ENCODE peak calls at places on chromosomes 5 and 9, in four cellular contexts. O is nephron progenitor cell, W is HFF-Myc, C is endodermal cell. S is an unnamed sample.

GRCh38 chr5:128472032-128472431 is 66.0 kb downstream of the FBN2 start:
- DNase-seq in O (no peak), W (no peak), C (no peak), S (no peak)

GRCh38 chr9:110293246-110293645 is 36.9 kb upstream of the TXN start:
- DNase-seq in O (no peak), W (no peak), C (no peak), S (no peak)

GRCh38 chr9:71985070-71985956 is 73.9 kb downstream of the C9orf85 start:
- DNase-seq in O (no peak), W (no peak), C (peak), S (no peak)

GRCh38 chr5:20536813-20537212 is 548.8 kb upstream of the CDH18 start:
- DNase-seq in O (no peak), W (no peak), C (no peak), S (no peak)

GRCh38 chr9:132977626-132978450 is 656 bp upstream of the GFI1B start:
- DNase-seq in O (peak), W (no peak), C (peak), S (no peak)

GRCh38 chr9:14323083-14323968 is 9.4 kb upstream of the NFIB start:
- DNase-seq in O (no peak), W (no peak), C (no peak), S (no peak)

GRCh38 chr9:113608082-113608685 is 144.7 kb downstream of the RGS3 start:
- DNase-seq in O (no peak), W (no peak), C (no peak), S (no peak)

GRCh38 chr5:67725591-67725990 is 490.0 kb upstream of the PIK3R1 start:
- DNase-seq in O (no peak), W (no peak), C (no peak), S (no peak)

GRCh38 chr9:88741335-88741734 is 206.4 kb downstream of the NXNL2 start:
- DNase-seq in O (no peak), W (no peak), C (peak), S (no peak)

DNA sequence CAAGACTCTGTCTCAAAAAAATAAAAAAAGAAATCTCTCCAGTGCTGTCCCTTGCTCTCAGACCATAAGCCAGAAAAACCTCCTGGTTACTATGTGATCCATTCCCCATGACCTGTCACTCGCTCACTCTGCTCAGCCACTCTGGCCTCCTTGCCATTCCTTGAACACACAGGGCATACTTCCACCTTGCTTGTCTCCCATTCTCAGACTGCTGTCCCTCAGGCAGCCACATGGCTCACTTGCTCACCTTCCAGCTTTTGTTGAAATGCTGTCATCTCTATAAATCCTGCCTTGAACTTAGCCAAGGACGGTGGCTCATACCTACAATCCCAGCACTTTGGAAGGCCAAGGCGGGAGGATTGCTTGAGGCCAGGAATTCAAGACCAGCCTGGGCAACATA is 82.9 kb downstream of the UGCG start:
- DNase-seq in O (no peak), W (no peak), C (no peak), S (no peak)
- TF ChIP-seq CTCF in O (no peak), W (no peak), C (peak), S (no peak)

GRCh38 chr5:105773241-105773640 is 1897.5 kb downstream of the EFNA5 start:
- DNase-seq in O (no peak), W (no peak), C (no peak), S (no peak)
- TF ChIP-seq CTCF in O (no peak), W (no peak), C (no peak), S (no peak)

DNA sequence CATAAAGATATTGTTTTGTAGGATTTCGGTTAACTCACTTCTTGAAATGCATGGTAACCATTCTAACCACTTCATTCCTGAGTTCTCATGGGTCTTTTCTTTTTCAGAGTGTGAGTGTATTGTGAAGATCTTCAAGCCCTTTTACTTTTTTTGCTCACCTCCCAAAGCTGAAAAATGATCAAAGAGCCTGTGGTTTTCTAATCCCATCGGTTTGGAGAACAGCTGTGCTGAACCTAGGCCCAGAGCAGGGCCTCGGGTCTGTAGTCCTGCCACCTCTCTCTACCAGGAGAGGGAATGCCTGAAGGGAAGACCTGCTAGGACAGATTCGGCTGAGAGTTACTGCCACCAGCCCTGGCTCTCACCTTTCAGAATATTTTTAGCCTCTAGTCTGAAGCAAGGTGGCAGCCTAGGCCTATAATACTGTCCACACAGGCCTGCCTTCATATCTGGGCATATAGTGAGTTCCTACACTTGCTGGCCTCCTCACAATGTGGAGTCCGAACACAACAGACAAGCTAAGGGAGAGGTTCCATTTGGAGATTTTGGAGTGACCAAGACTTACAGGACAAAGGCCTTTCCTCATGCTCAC is 13.8 kb downstream of the RGMB start:
- DNase-seq in O (no peak), W (no peak), C (no peak), S (no peak)
- TF ChIP-seq CTCF in O (no peak), W (no peak), C (no peak), S (no peak)

DNA sequence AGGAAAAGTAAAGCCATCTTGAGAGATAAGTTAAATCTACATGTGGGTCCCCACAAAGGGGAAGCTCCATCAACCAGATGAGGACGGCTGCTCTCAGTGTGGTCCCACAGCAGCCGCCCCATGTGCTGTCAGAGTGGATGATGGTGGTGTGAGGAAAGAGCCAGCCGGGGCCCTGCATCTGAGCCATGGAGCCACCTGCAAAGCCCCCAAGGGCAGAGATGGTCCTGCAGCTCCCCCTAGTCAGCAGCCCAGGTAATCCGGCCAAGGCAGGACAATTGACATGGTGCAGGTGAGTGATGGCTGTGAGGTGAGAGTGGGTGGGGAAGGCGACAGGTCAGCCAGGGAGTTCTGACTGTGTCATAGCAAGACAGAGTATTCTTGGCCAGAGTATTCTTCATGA is 458.8 kb downstream of the ICE1 start:
- DNase-seq in O (peak), W (no peak), C (peak), S (no peak)
- TF ChIP-seq CTCF in O (peak), W (no peak), C (peak), S (no peak)

GRCh38 chr9:79312686-79313421 is 258.9 kb upstream of the TLE4 start:
- DNase-seq in O (no peak), W (no peak), C (peak), S (no peak)
- TF ChIP-seq CTCF in O (no peak), W (no peak), C (peak), S (no peak)

S was measured in AG04449.